ENCODE peak calls at places on chromosomes 7 and 10, in nine cellular contexts. One of them, this sample, is unnamed.

GRCh38 chr10:93198401-93199175 is 124.9 kb downstream of the CYP26A1 start:
- DNase-seq in CD8-positive, alpha-beta T cell: no peak
- DNase-seq in endodermal cell: peak
- DNase-seq in coronary artery: no peak
- DNase-seq in AG09309: no peak
- DNase-seq in psoas muscle: no peak
- DNase-seq in ovary: peak
- DNase-seq in NB4: no peak
- DNase-seq in AG04449: no peak
- DNase-seq in this sample: peak

GRCh38 chr7:139359366-139360209 is at the start of gene LUC7L2:
- DNase-seq in CD8-positive, alpha-beta T cell: peak
- DNase-seq in endodermal cell: peak
- DNase-seq in coronary artery: peak
- DNase-seq in AG09309: peak
- DNase-seq in psoas muscle: peak
- DNase-seq in ovary: peak
- DNase-seq in NB4: peak
- DNase-seq in AG04449: peak
- DNase-seq in this sample: peak

GRCh38 chr10:71431945-71432905 is 35.5 kb downstream of the CDH23 start:
- DNase-seq in CD8-positive, alpha-beta T cell: no peak
- DNase-seq in endodermal cell: peak
- DNase-seq in coronary artery: no peak
- DNase-seq in AG09309: no peak
- DNase-seq in psoas muscle: no peak
- DNase-seq in ovary: no peak
- DNase-seq in NB4: no peak
- DNase-seq in AG04449: no peak
- DNase-seq in this sample: no peak

GRCh38 chr7:151248191-151249033 is at the start of gene SMARCD3:
- DNase-seq in CD8-positive, alpha-beta T cell: peak
- DNase-seq in endodermal cell: peak
- DNase-seq in coronary artery: peak
- DNase-seq in AG09309: no peak
- DNase-seq in psoas muscle: peak
- DNase-seq in ovary: peak
- DNase-seq in NB4: peak
- DNase-seq in AG04449: no peak
- DNase-seq in this sample: peak

GRCh38 chr7:121451367-121452073 is 55.4 kb upstream of the FAM3C start:
- DNase-seq in CD8-positive, alpha-beta T cell: no peak
- DNase-seq in endodermal cell: no peak
- DNase-seq in coronary artery: no peak
- DNase-seq in AG09309: no peak
- DNase-seq in psoas muscle: no peak
- DNase-seq in ovary: no peak
- DNase-seq in NB4: no peak
- DNase-seq in AG04449: no peak
- DNase-seq in this sample: peak

GRCh38 chr10:121926669-121927360 is 1.0 kb downstream of the ATE1 start:
- DNase-seq in CD8-positive, alpha-beta T cell: no peak
- DNase-seq in endodermal cell: no peak
- DNase-seq in coronary artery: no peak
- DNase-seq in AG09309: no peak
- DNase-seq in psoas muscle: no peak
- DNase-seq in ovary: no peak
- DNase-seq in NB4: peak
- DNase-seq in AG04449: no peak
- DNase-seq in this sample: no peak

GRCh38 chr7:55657654-55658053 is 85.4 kb upstream of the VOPP1 start:
- DNase-seq in CD8-positive, alpha-beta T cell: no peak
- DNase-seq in endodermal cell: peak
- DNase-seq in coronary artery: no peak
- DNase-seq in AG09309: no peak
- DNase-seq in psoas muscle: no peak
- DNase-seq in ovary: no peak
- DNase-seq in NB4: peak
- DNase-seq in AG04449: no peak
- DNase-seq in this sample: no peak

GRCh38 chr7:5695037-5695708 is 86.3 kb downstream of the RNF216 start:
- DNase-seq in CD8-positive, alpha-beta T cell: peak
- DNase-seq in endodermal cell: no peak
- DNase-seq in coronary artery: peak
- DNase-seq in AG09309: no peak
- DNase-seq in psoas muscle: no peak
- DNase-seq in ovary: no peak
- DNase-seq in NB4: no peak
- DNase-seq in AG04449: peak
- DNase-seq in this sample: peak

GRCh38 chr10:95289003-95289920 is 1.5 kb downstream of the PDLIM1 start:
- DNase-seq in CD8-positive, alpha-beta T cell: no peak
- DNase-seq in endodermal cell: peak
- DNase-seq in coronary artery: no peak
- DNase-seq in AG09309: no peak
- DNase-seq in psoas muscle: no peak
- DNase-seq in ovary: no peak
- DNase-seq in NB4: no peak
- DNase-seq in AG04449: no peak
- DNase-seq in this sample: peak

GRCh38 chr7:32890010-32890552 is 1.5 kb downstream of the KBTBD2 start:
- DNase-seq in CD8-positive, alpha-beta T cell: no peak
- DNase-seq in endodermal cell: no peak
- DNase-seq in coronary artery: no peak
- DNase-seq in AG09309: no peak
- DNase-seq in psoas muscle: no peak
- DNase-seq in ovary: no peak
- DNase-seq in NB4: peak
- DNase-seq in AG04449: no peak
- DNase-seq in this sample: peak

GRCh38 chr7:92782236-92782635 is 54.1 kb downstream of the CDK6 start:
- DNase-seq in CD8-positive, alpha-beta T cell: no peak
- DNase-seq in endodermal cell: no peak
- DNase-seq in coronary artery: no peak
- DNase-seq in AG09309: no peak
- DNase-seq in psoas muscle: no peak
- DNase-seq in ovary: no peak
- DNase-seq in NB4: peak
- DNase-seq in AG04449: no peak
- DNase-seq in this sample: no peak

GRCh38 chr7:92777993-92778392 is 58.4 kb downstream of the CDK6 start:
- DNase-seq in CD8-positive, alpha-beta T cell: no peak
- DNase-seq in endodermal cell: no peak
- DNase-seq in coronary artery: no peak
- DNase-seq in AG09309: no peak
- DNase-seq in psoas muscle: no peak
- DNase-seq in ovary: no peak
- DNase-seq in NB4: no peak
- DNase-seq in AG04449: no peak
- DNase-seq in this sample: no peak

GRCh38 chr7:92781117-92781720 is 55.2 kb downstream of the CDK6 start:
- DNase-seq in CD8-positive, alpha-beta T cell: no peak
- DNase-seq in endodermal cell: no peak
- DNase-seq in coronary artery: no peak
- DNase-seq in AG09309: no peak
- DNase-seq in psoas muscle: peak
- DNase-seq in ovary: peak
- DNase-seq in NB4: peak
- DNase-seq in AG04449: no peak
- DNase-seq in this sample: peak

GRCh38 chr7:92782855-92783254 is 53.5 kb downstream of the CDK6 start:
- DNase-seq in CD8-positive, alpha-beta T cell: no peak
- DNase-seq in endodermal cell: no peak
- DNase-seq in coronary artery: no peak
- DNase-seq in AG09309: no peak
- DNase-seq in psoas muscle: no peak
- DNase-seq in ovary: no peak
- DNase-seq in NB4: no peak
- DNase-seq in AG04449: no peak
- DNase-seq in this sample: no peak

DNA sequence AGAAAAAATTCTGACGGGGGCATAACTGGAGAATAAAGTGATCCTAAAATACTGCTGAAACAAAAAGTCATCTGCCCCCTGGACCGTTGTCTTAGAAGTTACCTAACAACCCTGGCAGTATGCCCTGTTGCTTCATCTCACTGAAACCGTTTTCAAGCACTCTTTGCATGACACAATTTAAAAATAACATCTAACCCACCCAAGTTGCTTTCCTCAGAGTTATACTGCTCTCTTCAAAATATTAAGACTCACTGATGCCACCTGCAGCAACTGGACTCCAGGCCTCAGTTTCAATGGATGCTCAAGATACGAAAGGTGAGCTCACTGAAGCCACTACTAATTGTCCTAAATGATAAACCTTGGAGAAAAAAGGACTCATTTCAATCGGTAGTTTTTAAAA is 57.4 kb downstream of the CDK6 start:
- DNase-seq in CD8-positive, alpha-beta T cell: no peak
- DNase-seq in endodermal cell: no peak
- DNase-seq in coronary artery: no peak
- DNase-seq in AG09309: peak
- DNase-seq in psoas muscle: peak
- DNase-seq in ovary: no peak
- DNase-seq in NB4: peak
- DNase-seq in AG04449: peak
- DNase-seq in this sample: peak
- TF ChIP-seq CTCF in CD8-positive, alpha-beta T cell: no peak
- TF ChIP-seq CTCF in endodermal cell: no peak
- TF ChIP-seq CTCF in coronary artery: no peak
- TF ChIP-seq CTCF in AG09309: peak
- TF ChIP-seq CTCF in psoas muscle: no peak
- TF ChIP-seq CTCF in ovary: no peak
- TF ChIP-seq CTCF in NB4: no peak
- TF ChIP-seq CTCF in AG04449: no peak
- TF ChIP-seq CTCF in this sample: peak

GRCh38 chr10:24453404-24453830 is 244.5 kb downstream of the KIAA1217 start:
- DNase-seq in CD8-positive, alpha-beta T cell: no peak
- DNase-seq in endodermal cell: no peak
- DNase-seq in coronary artery: no peak
- DNase-seq in AG09309: no peak
- DNase-seq in psoas muscle: no peak
- DNase-seq in ovary: no peak
- DNase-seq in NB4: no peak
- DNase-seq in AG04449: no peak
- DNase-seq in this sample: no peak
- H3K4me3 ChIP-seq in CD8-positive, alpha-beta T cell: no peak
- H3K4me3 ChIP-seq in endodermal cell: no peak
- H3K4me3 ChIP-seq in coronary artery: no peak
- H3K4me3 ChIP-seq in AG09309: no peak
- H3K4me3 ChIP-seq in psoas muscle: no peak
- H3K4me3 ChIP-seq in ovary: no peak
- H3K4me3 ChIP-seq in NB4: no peak
- H3K4me3 ChIP-seq in AG04449: no peak
- H3K4me3 ChIP-seq in this sample: no peak

GRCh38 chr10:43106256-43107091 is 29.6 kb downstream of the RET start:
- DNase-seq in CD8-positive, alpha-beta T cell: no peak
- DNase-seq in endodermal cell: no peak
- DNase-seq in coronary artery: no peak
- DNase-seq in AG09309: no peak
- DNase-seq in psoas muscle: no peak
- DNase-seq in ovary: no peak
- DNase-seq in NB4: no peak
- DNase-seq in AG04449: no peak
- DNase-seq in this sample: no peak

GRCh38 chr10:43108951-43109350 is 29.3 kb upstream of the CSGALNACT2 start:
- DNase-seq in CD8-positive, alpha-beta T cell: no peak
- DNase-seq in endodermal cell: no peak
- DNase-seq in coronary artery: no peak
- DNase-seq in AG09309: no peak
- DNase-seq in psoas muscle: no peak
- DNase-seq in ovary: no peak
- DNase-seq in NB4: no peak
- DNase-seq in AG04449: no peak
- DNase-seq in this sample: no peak

GRCh38 chr10:43102063-43102828 is 25.4 kb downstream of the RET start:
- DNase-seq in CD8-positive, alpha-beta T cell: no peak
- DNase-seq in endodermal cell: no peak
- DNase-seq in coronary artery: no peak
- DNase-seq in AG09309: no peak
- DNase-seq in psoas muscle: no peak
- DNase-seq in ovary: no peak
- DNase-seq in NB4: no peak
- DNase-seq in AG04449: no peak
- DNase-seq in this sample: no peak

GRCh38 chr10:43105119-43105792 is 28.4 kb downstream of the RET start:
- DNase-seq in CD8-positive, alpha-beta T cell: peak
- DNase-seq in endodermal cell: peak
- DNase-seq in coronary artery: peak
- DNase-seq in AG09309: no peak
- DNase-seq in psoas muscle: peak
- DNase-seq in ovary: peak
- DNase-seq in NB4: peak
- DNase-seq in AG04449: no peak
- DNase-seq in this sample: peak

DNA sequence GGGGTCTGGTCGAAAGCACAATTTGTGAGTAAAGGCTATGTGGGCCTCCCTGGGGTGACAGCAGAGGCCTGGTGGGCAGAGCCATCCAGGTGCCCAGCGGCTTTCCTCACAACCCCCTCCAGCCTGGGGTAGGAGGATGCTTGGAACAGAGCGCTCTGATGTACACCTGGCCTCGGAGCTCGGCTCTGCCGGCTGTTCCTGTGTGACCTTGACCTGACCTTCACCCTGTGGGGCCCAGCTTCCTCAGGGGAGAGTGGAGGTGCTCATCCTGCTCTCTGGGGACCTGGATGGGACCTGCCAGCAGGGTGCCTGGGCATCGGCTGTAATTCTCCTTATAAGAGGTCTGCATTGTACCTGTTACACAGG is 28.9 kb downstream of the RET start:
- DNase-seq in CD8-positive, alpha-beta T cell: no peak
- DNase-seq in endodermal cell: no peak
- DNase-seq in coronary artery: no peak
- DNase-seq in AG09309: no peak
- DNase-seq in psoas muscle: no peak
- DNase-seq in ovary: no peak
- DNase-seq in NB4: no peak
- DNase-seq in AG04449: no peak
- DNase-seq in this sample: no peak
- TF ChIP-seq CTCF in CD8-positive, alpha-beta T cell: peak
- TF ChIP-seq CTCF in endodermal cell: no peak
- TF ChIP-seq CTCF in coronary artery: no peak
- TF ChIP-seq CTCF in AG09309: no peak
- TF ChIP-seq CTCF in psoas muscle: no peak
- TF ChIP-seq CTCF in ovary: no peak
- TF ChIP-seq CTCF in NB4: no peak
- TF ChIP-seq CTCF in AG04449: no peak
- TF ChIP-seq CTCF in this sample: no peak

DNA sequence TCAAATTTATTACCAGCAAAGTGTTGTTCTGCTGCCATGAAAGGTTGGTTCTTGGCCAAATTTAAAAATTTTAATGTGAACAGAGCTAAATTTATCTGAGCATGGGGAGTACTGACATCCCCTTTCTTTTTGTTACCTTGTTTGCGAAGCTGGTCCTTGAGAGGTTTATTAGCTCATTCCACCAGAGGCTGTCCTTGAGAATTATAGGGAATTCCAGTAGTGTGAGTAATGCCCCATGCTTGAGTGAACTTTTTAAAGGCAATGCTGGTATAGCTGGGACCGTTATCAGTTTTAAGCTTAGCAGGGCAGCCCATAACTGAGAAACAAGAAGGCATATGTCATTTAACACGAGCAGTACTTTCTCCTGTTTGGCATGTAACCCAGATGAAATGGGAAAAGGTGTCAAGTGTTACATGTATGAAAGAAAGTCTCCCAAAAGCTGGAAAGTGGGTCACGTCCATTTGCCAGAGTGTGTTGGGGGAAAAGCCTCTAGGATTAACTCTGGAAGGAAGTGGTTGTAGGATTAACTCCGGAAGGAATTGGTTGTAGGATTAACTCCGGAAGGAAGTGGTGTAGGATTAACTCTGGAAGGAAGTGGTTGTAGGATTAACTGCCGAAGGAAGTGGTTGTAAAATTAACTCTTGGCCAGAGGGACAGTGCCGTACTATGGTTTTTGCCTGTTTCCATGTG is 37.3 kb upstream of the AKR1C2 start:
- DNase-seq in CD8-positive, alpha-beta T cell: no peak
- DNase-seq in endodermal cell: no peak
- DNase-seq in coronary artery: no peak
- DNase-seq in AG09309: no peak
- DNase-seq in psoas muscle: no peak
- DNase-seq in ovary: no peak
- DNase-seq in NB4: no peak
- DNase-seq in AG04449: no peak
- DNase-seq in this sample: peak
- H3K4me3 ChIP-seq in CD8-positive, alpha-beta T cell: no peak
- H3K4me3 ChIP-seq in endodermal cell: no peak
- H3K4me3 ChIP-seq in coronary artery: peak
- H3K4me3 ChIP-seq in AG09309: no peak
- H3K4me3 ChIP-seq in psoas muscle: peak
- H3K4me3 ChIP-seq in ovary: no peak
- H3K4me3 ChIP-seq in NB4: no peak
- H3K4me3 ChIP-seq in AG04449: no peak
- H3K4me3 ChIP-seq in this sample: no peak